ENCODE peak calls at places on chromosomes 6 and 20, in four cellular contexts. W, J, S and U are unnamed samples.

GRCh38 chr6:138404666-138405337 is 779 bp downstream of the HEBP2 start:
- DNase-seq in W (no peak), J (peak), S (no peak), U (no peak)

GRCh38 chr6:6918216-6918983 is 189.4 kb upstream of the RREB1 start:
- DNase-seq in W (no peak), J (peak), S (peak), U (no peak)

GRCh38 chr6:127118505-127119360 is at the start of gene RSPO3:
- DNase-seq in W (peak), J (peak), S (peak), U (peak)

GRCh38 chr20:10498196-10498595 is 63.1 kb downstream of the SLX4IP start:
- DNase-seq in W (no peak), J (no peak), S (no peak), U (peak)

GRCh38 chr6:155079985-155080452 is 84.9 kb downstream of the TIAM2 start:
- DNase-seq in W (no peak), J (no peak), S (no peak), U (no peak)

GRCh38 chr6:43865947-43866346 is 95.9 kb downstream of the VEGFA start:
- DNase-seq in W (no peak), J (peak), S (no peak), U (no peak)

GRCh38 chr6:53178837-53179432 is 30.3 kb upstream of the GCM1 start:
- DNase-seq in W (no peak), J (no peak), S (no peak), U (no peak)

GRCh38 chr20:36441027-36441414 is 100.3 kb upstream of the MYL9 start:
- DNase-seq in W (no peak), J (no peak), S (no peak), U (no peak)

GRCh38 chr6:141744194-141744925 is 388.4 kb upstream of the GJE1 start:
- DNase-seq in W (no peak), J (peak), S (peak), U (no peak)

GRCh38 chr20:22389836-22390542 is 194.4 kb downstream of the FOXA2 start:
- DNase-seq in W (peak), J (no peak), S (no peak), U (peak)

GRCh38 chr6:35327349-35328027 is 14.9 kb upstream of the PPARD start:
- DNase-seq in W (peak), J (peak), S (peak), U (peak)

GRCh38 chr20:63351811-63352591 is 9.1 kb downstream of the CHRNA4 start:
- DNase-seq in W (peak), J (no peak), S (no peak), U (peak)

GRCh38 chr6:5995705-5996686 is 10.7 kb downstream of the NRN1 start:
- DNase-seq in W (peak), J (no peak), S (peak), U (peak)

GRCh38 chr20:49344975-49345374 is 67.1 kb upstream of the ZNFX1 start:
- DNase-seq in W (no peak), J (peak), S (peak), U (no peak)

GRCh38 chr20:53057579-53057978 is 85.4 kb downstream of the TSHZ2 start:
- DNase-seq in W (no peak), J (no peak), S (no peak), U (no peak)

GRCh38 chr6:116307001-116307400 is 27.3 kb upstream of the TSPYL1 start:
- DNase-seq in W (no peak), J (no peak), S (no peak), U (no peak)

GRCh38 chr20:52207020-52207810 is 15.6 kb upstream of the ZFP64 start:
- DNase-seq in W (no peak), J (no peak), S (no peak), U (no peak)

GRCh38 chr6:951782-952181 is 258.8 kb upstream of the EXOC2 start:
- DNase-seq in W (no peak), J (no peak), S (no peak), U (no peak)

GRCh38 chr20:24470031-24470781 is 777 bp downstream of the SYNDIG1 start:
- DNase-seq in W (peak), J (no peak), S (no peak), U (peak)

GRCh38 chr6:42136508-42137191 is 5.8 kb downstream of the C6orf132 start:
- DNase-seq in W (peak), J (peak), S (peak), U (peak)

GRCh38 chr6:3635482-3635881 is 116.0 kb downstream of the PXDC1 start:
- DNase-seq in W (no peak), J (no peak), S (no peak), U (no peak)

GRCh38 chr6:55652429-55652828 is 73.4 kb upstream of the HMGCLL1 start:
- DNase-seq in W (no peak), J (no peak), S (no peak), U (no peak)

DNA sequence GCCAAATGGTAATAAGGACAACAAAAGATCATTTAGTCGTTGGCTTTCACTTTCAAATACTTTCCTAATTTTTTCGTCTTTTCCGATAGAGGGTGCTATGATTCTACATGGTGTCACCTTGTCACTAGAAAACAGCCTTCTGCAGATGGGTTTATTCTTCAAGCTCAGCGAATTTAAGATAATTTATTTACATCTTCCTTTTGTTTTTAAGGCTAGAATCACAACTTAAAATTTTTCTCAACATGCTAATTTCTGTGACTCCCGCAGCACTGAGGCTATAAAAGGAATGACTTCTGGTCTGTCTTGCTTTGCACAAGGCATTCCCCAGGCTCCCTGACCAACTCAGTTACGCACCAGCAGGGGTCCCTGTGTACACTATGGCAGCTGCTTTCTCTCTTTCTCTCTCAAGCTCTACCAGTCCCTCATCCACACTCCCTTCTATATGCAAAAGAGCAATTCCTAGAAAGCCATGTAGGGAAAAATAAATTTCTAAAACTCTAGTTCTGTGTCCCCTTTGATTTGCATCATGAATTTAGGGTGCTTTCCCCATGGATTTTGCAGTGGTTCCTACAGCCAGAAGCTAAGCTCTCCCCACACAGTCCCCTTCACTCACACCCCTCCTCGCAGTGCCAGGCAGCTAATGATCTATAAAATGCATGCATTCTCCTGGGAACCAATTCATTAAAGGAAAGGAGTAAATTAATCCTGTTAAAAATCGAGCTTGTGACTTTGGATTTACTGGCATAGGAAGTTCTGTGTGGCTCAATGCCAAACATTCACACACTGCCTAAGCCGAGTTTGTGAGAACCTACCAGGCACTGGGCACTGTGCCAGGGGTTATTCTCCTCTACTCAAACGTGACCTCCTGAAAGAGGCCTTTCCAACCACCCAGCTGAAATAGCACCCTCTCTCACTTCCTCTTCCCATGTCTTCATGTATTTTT is 74.5 kb downstream of the DCDC2 start:
- DNase-seq in W (peak), J (peak), S (peak), U (peak)
- H3K9ac ChIP-seq in W (no peak), J (peak), S (no peak), U (no peak)

GRCh38 chr20:60039526-60039925 is 81.3 kb downstream of the CDH26 start:
- DNase-seq in W (no peak), J (no peak), S (no peak), U (no peak)

GRCh38 chr20:60038400-60038799 is 80.2 kb downstream of the CDH26 start:
- DNase-seq in W (no peak), J (no peak), S (no peak), U (peak)

GRCh38 chr20:60036346-60037119 is 78.3 kb downstream of the CDH26 start:
- DNase-seq in W (no peak), J (no peak), S (no peak), U (no peak)

GRCh38 chr20:60035486-60035885 is 77.3 kb downstream of the CDH26 start:
- DNase-seq in W (no peak), J (no peak), S (no peak), U (no peak)

DNA sequence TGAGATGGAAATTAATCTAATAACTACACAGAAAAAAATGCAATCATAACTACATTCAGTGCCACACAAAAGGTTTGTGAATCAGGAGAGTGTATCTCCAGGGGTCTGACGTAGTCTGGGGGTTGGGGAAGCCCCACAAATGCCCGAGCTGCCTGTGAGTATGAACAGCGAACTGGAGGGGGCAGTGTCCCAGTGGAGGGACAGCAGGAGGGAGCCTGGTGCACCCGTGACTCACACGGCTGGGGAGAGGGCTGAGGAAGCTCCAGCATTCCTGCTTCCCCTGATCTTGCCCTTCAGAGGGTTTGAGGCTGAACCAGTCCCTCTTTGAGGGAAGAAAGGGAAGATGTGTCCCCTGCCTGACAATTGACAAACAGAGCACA is 78.9 kb downstream of the CDH26 start:
- DNase-seq in W (peak), J (peak), S (peak), U (peak)
- H4K8ac ChIP-seq in W (no peak), J (no peak), S (no peak), U (no peak)

DNA sequence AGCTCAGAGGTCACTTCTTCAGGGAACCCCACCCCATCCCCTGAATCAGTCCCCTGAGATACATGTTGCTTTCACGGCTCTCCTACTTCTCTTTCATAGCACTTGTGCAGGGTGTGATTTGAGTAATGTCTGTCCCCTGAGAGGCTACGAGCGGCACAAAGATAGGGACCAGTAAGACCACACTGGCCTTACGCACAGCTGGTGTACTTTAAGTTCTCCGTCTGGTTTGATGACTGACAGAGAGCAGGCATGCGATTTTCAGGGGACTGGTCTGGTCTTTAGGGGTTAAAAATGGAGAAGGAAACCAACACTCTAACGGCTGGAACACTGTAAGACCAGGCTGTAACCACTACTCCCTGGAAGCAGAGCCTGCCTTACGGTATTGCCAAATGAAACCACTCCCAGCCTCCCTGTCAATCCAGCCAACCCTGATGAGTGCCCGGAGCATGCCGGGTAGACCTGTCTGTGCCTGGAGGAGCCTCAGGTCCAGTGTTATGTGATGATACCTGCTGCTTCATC is 47.1 kb downstream of the ELMO2 start:
- DNase-seq in W (no peak), J (no peak), S (no peak), U (no peak)
- H3K9ac ChIP-seq in W (no peak), J (peak), S (no peak), U (no peak)

DNA sequence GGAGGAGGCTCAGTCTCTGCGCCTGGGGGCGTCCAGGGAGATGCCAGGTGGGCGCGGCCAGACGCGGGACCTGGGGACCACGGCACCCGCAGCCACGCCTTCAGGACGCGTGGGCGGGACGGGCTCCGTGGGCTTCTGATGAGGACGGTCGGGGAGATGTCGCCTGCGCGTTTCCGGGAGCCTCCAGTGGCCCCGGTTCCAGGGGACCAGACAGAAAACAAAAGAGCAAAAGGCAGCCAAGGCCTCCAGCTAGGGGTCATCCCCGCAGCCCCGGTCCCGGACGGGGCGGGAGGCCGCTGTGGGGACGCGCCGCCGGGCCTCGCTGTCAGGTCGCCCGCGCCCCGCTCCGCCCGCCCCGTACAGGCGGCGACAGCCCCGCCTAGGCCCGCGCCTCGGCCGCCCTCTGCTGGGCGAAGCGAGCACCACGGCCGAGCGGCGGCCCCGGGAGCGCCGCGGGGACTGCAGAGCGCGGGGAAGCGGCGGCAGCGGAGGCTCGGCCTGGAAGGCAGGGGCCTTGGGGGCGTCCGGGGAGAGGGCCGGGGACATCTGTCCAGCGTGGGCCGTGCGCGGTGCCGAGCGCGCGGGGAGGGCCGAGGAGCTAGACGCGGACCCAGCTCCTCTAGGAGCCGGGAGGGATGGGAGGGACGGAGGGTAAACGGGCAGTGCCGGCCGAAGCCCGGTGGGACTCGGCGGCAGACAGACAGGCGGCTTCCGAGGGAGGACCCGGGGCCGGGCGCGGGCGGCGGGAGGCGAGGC is 48.7 kb downstream of the TMEM242 start:
- DNase-seq in W (peak), J (peak), S (peak), U (peak)
- H4K8ac ChIP-seq in W (no peak), J (peak), S (peak), U (no peak)